ENCODE peak calls at places on chromosomes 11 and 22, in nine cellular contexts. One of them, this sample, is unnamed.

GRCh38 chr11:61961570-61962212 is 5.7 kb downstream of the FTH1 start:
- DNase-seq in HS-5: no peak
- DNase-seq in IMR-90: no peak
- DNase-seq in DMS79: no peak
- DNase-seq in sigmoid colon: peak
- DNase-seq in fibroblast of lung: peak
- DNase-seq in AG10803: peak
- DNase-seq in CD8-positive, alpha-beta T cell: no peak
- DNase-seq in stimulated activated naive CD8-positive, alpha-beta T cell treated with anti-CD3 and anti-CD28 coated beads, Interleukin-15, Interleukin-2, amounts not matched to agents 100 U/mL and 50 U/mL, for 24 hours: no peak
- DNase-seq in this sample: peak

GRCh38 chr11:119511601-119512000 is 88.6 kb upstream of the THY1 start:
- DNase-seq in HS-5: no peak
- DNase-seq in IMR-90: no peak
- DNase-seq in DMS79: no peak
- DNase-seq in sigmoid colon: no peak
- DNase-seq in fibroblast of lung: no peak
- DNase-seq in AG10803: no peak
- DNase-seq in CD8-positive, alpha-beta T cell: no peak
- DNase-seq in stimulated activated naive CD8-positive, alpha-beta T cell treated with anti-CD3 and anti-CD28 coated beads, Interleukin-15, Interleukin-2, amounts not matched to agents 100 U/mL and 50 U/mL, for 24 hours: no peak
- DNase-seq in this sample: no peak

GRCh38 chr22:37262346-37262745 is 18.3 kb upstream of the RAC2 start:
- DNase-seq in HS-5: no peak
- DNase-seq in IMR-90: no peak
- DNase-seq in DMS79: no peak
- DNase-seq in sigmoid colon: no peak
- DNase-seq in fibroblast of lung: no peak
- DNase-seq in AG10803: no peak
- DNase-seq in CD8-positive, alpha-beta T cell: no peak
- DNase-seq in stimulated activated naive CD8-positive, alpha-beta T cell treated with anti-CD3 and anti-CD28 coated beads, Interleukin-15, Interleukin-2, amounts not matched to agents 100 U/mL and 50 U/mL, for 24 hours: no peak
- DNase-seq in this sample: peak

GRCh38 chr11:62542750-62543567 is 3.6 kb downstream of the AHNAK start:
- DNase-seq in HS-5: peak
- DNase-seq in IMR-90: peak
- DNase-seq in DMS79: no peak
- DNase-seq in sigmoid colon: peak
- DNase-seq in fibroblast of lung: peak
- DNase-seq in AG10803: peak
- DNase-seq in CD8-positive, alpha-beta T cell: peak
- DNase-seq in stimulated activated naive CD8-positive, alpha-beta T cell treated with anti-CD3 and anti-CD28 coated beads, Interleukin-15, Interleukin-2, amounts not matched to agents 100 U/mL and 50 U/mL, for 24 hours: peak
- DNase-seq in this sample: peak

GRCh38 chr22:36027579-36027959 is 1.1 kb downstream of the RBFOX2 start:
- DNase-seq in HS-5: no peak
- DNase-seq in IMR-90: no peak
- DNase-seq in DMS79: no peak
- DNase-seq in sigmoid colon: peak
- DNase-seq in fibroblast of lung: no peak
- DNase-seq in AG10803: no peak
- DNase-seq in CD8-positive, alpha-beta T cell: no peak
- DNase-seq in stimulated activated naive CD8-positive, alpha-beta T cell treated with anti-CD3 and anti-CD28 coated beads, Interleukin-15, Interleukin-2, amounts not matched to agents 100 U/mL and 50 U/mL, for 24 hours: peak
- DNase-seq in this sample: no peak

GRCh38 chr11:49405743-49406142 is 197.3 kb upstream of the FOLH1 start:
- DNase-seq in HS-5: no peak
- DNase-seq in IMR-90: no peak
- DNase-seq in DMS79: no peak
- DNase-seq in sigmoid colon: no peak
- DNase-seq in fibroblast of lung: no peak
- DNase-seq in AG10803: no peak
- DNase-seq in CD8-positive, alpha-beta T cell: no peak
- DNase-seq in stimulated activated naive CD8-positive, alpha-beta T cell treated with anti-CD3 and anti-CD28 coated beads, Interleukin-15, Interleukin-2, amounts not matched to agents 100 U/mL and 50 U/mL, for 24 hours: no peak
- DNase-seq in this sample: peak

GRCh38 chr22:36149464-36149863 is 11.1 kb downstream of the APOL3 start:
- DNase-seq in HS-5: no peak
- DNase-seq in IMR-90: no peak
- DNase-seq in DMS79: no peak
- DNase-seq in sigmoid colon: peak
- DNase-seq in fibroblast of lung: peak
- DNase-seq in AG10803: peak
- DNase-seq in CD8-positive, alpha-beta T cell: no peak
- DNase-seq in stimulated activated naive CD8-positive, alpha-beta T cell treated with anti-CD3 and anti-CD28 coated beads, Interleukin-15, Interleukin-2, amounts not matched to agents 100 U/mL and 50 U/mL, for 24 hours: no peak
- DNase-seq in this sample: no peak

GRCh38 chr11:45652781-45653180 is 12.6 kb downstream of the CHST1 start:
- DNase-seq in HS-5: no peak
- DNase-seq in IMR-90: peak
- DNase-seq in DMS79: no peak
- DNase-seq in sigmoid colon: peak
- DNase-seq in fibroblast of lung: peak
- DNase-seq in AG10803: peak
- DNase-seq in CD8-positive, alpha-beta T cell: no peak
- DNase-seq in stimulated activated naive CD8-positive, alpha-beta T cell treated with anti-CD3 and anti-CD28 coated beads, Interleukin-15, Interleukin-2, amounts not matched to agents 100 U/mL and 50 U/mL, for 24 hours: no peak
- DNase-seq in this sample: peak

GRCh38 chr22:20566420-20567260 is 59.2 kb downstream of the MED15 start:
- DNase-seq in HS-5: peak
- DNase-seq in IMR-90: peak
- DNase-seq in DMS79: no peak
- DNase-seq in sigmoid colon: peak
- DNase-seq in fibroblast of lung: peak
- DNase-seq in AG10803: peak
- DNase-seq in CD8-positive, alpha-beta T cell: peak
- DNase-seq in stimulated activated naive CD8-positive, alpha-beta T cell treated with anti-CD3 and anti-CD28 coated beads, Interleukin-15, Interleukin-2, amounts not matched to agents 100 U/mL and 50 U/mL, for 24 hours: peak
- DNase-seq in this sample: peak

GRCh38 chr22:20023214-20023613 is 2.3 kb downstream of the TANGO2 start:
- DNase-seq in HS-5: no peak
- DNase-seq in IMR-90: no peak
- DNase-seq in DMS79: no peak
- DNase-seq in sigmoid colon: peak
- DNase-seq in fibroblast of lung: no peak
- DNase-seq in AG10803: no peak
- DNase-seq in CD8-positive, alpha-beta T cell: no peak
- DNase-seq in stimulated activated naive CD8-positive, alpha-beta T cell treated with anti-CD3 and anti-CD28 coated beads, Interleukin-15, Interleukin-2, amounts not matched to agents 100 U/mL and 50 U/mL, for 24 hours: no peak
- DNase-seq in this sample: no peak

GRCh38 chr11:116731097-116731761 is 41.6 kb downstream of the BUD13 start:
- DNase-seq in HS-5: no peak
- DNase-seq in IMR-90: peak
- DNase-seq in DMS79: peak
- DNase-seq in sigmoid colon: no peak
- DNase-seq in fibroblast of lung: peak
- DNase-seq in AG10803: peak
- DNase-seq in CD8-positive, alpha-beta T cell: no peak
- DNase-seq in stimulated activated naive CD8-positive, alpha-beta T cell treated with anti-CD3 and anti-CD28 coated beads, Interleukin-15, Interleukin-2, amounts not matched to agents 100 U/mL and 50 U/mL, for 24 hours: no peak
- DNase-seq in this sample: peak

GRCh38 chr11:65225284-65226102 is 36.3 kb upstream of the POLA2 start:
- DNase-seq in HS-5: no peak
- DNase-seq in IMR-90: peak
- DNase-seq in DMS79: no peak
- DNase-seq in sigmoid colon: peak
- DNase-seq in fibroblast of lung: peak
- DNase-seq in AG10803: peak
- DNase-seq in CD8-positive, alpha-beta T cell: peak
- DNase-seq in stimulated activated naive CD8-positive, alpha-beta T cell treated with anti-CD3 and anti-CD28 coated beads, Interleukin-15, Interleukin-2, amounts not matched to agents 100 U/mL and 50 U/mL, for 24 hours: peak
- DNase-seq in this sample: peak

GRCh38 chr22:47851586-47851985 is 1089.1 kb downstream of the TBC1D22A start:
- DNase-seq in HS-5: no peak
- DNase-seq in IMR-90: no peak
- DNase-seq in DMS79: no peak
- DNase-seq in sigmoid colon: no peak
- DNase-seq in fibroblast of lung: no peak
- DNase-seq in AG10803: no peak
- DNase-seq in CD8-positive, alpha-beta T cell: no peak
- DNase-seq in stimulated activated naive CD8-positive, alpha-beta T cell treated with anti-CD3 and anti-CD28 coated beads, Interleukin-15, Interleukin-2, amounts not matched to agents 100 U/mL and 50 U/mL, for 24 hours: no peak
- DNase-seq in this sample: no peak

GRCh38 chr11:44823920-44824704 is 97.3 kb downstream of the TSPAN18 start:
- DNase-seq in HS-5: no peak
- DNase-seq in IMR-90: no peak
- DNase-seq in DMS79: no peak
- DNase-seq in sigmoid colon: no peak
- DNase-seq in fibroblast of lung: no peak
- DNase-seq in AG10803: no peak
- DNase-seq in CD8-positive, alpha-beta T cell: no peak
- DNase-seq in stimulated activated naive CD8-positive, alpha-beta T cell treated with anti-CD3 and anti-CD28 coated beads, Interleukin-15, Interleukin-2, amounts not matched to agents 100 U/mL and 50 U/mL, for 24 hours: no peak
- DNase-seq in this sample: peak

GRCh38 chr11:83070878-83071640 is 638 bp downstream of the RAB30 start:
- DNase-seq in HS-5: no peak
- DNase-seq in IMR-90: peak
- DNase-seq in DMS79: no peak
- DNase-seq in sigmoid colon: peak
- DNase-seq in fibroblast of lung: peak
- DNase-seq in AG10803: peak
- DNase-seq in CD8-positive, alpha-beta T cell: peak
- DNase-seq in stimulated activated naive CD8-positive, alpha-beta T cell treated with anti-CD3 and anti-CD28 coated beads, Interleukin-15, Interleukin-2, amounts not matched to agents 100 U/mL and 50 U/mL, for 24 hours: peak
- DNase-seq in this sample: peak

GRCh38 chr11:124656759-124657627 is 16.5 kb downstream of the SIAE start:
- DNase-seq in HS-5: no peak
- DNase-seq in IMR-90: peak
- DNase-seq in DMS79: peak
- DNase-seq in sigmoid colon: no peak
- DNase-seq in fibroblast of lung: peak
- DNase-seq in AG10803: no peak
- DNase-seq in CD8-positive, alpha-beta T cell: no peak
- DNase-seq in stimulated activated naive CD8-positive, alpha-beta T cell treated with anti-CD3 and anti-CD28 coated beads, Interleukin-15, Interleukin-2, amounts not matched to agents 100 U/mL and 50 U/mL, for 24 hours: no peak
- DNase-seq in this sample: no peak

GRCh38 chr11:134388590-134388989 is 23.5 kb downstream of the B3GAT1 start:
- DNase-seq in HS-5: no peak
- DNase-seq in IMR-90: no peak
- DNase-seq in DMS79: no peak
- DNase-seq in sigmoid colon: no peak
- DNase-seq in fibroblast of lung: no peak
- DNase-seq in AG10803: no peak
- DNase-seq in CD8-positive, alpha-beta T cell: no peak
- DNase-seq in stimulated activated naive CD8-positive, alpha-beta T cell treated with anti-CD3 and anti-CD28 coated beads, Interleukin-15, Interleukin-2, amounts not matched to agents 100 U/mL and 50 U/mL, for 24 hours: no peak
- DNase-seq in this sample: no peak

GRCh38 chr11:19919050-19919561 is 206.5 kb downstream of the NAV2 start:
- DNase-seq in HS-5: peak
- DNase-seq in IMR-90: peak
- DNase-seq in DMS79: peak
- DNase-seq in sigmoid colon: peak
- DNase-seq in fibroblast of lung: peak
- DNase-seq in AG10803: peak
- DNase-seq in CD8-positive, alpha-beta T cell: no peak
- DNase-seq in stimulated activated naive CD8-positive, alpha-beta T cell treated with anti-CD3 and anti-CD28 coated beads, Interleukin-15, Interleukin-2, amounts not matched to agents 100 U/mL and 50 U/mL, for 24 hours: no peak
- DNase-seq in this sample: peak